ENCODE peak calls at places on chromosomes 16 and 17, in five cellular contexts. J, C, W, S and N are unnamed samples.

GRCh38 chr16:64196444-64196843 is 925.4 kb downstream of the CDH11 start:
- DNase-seq in J (no peak), C (no peak), W (peak), S (peak), N (no peak)

GRCh38 chr17:19295478-19296200 is 58.5 kb downstream of the EPN2 start:
- DNase-seq in J (no peak), C (no peak), W (no peak), S (peak), N (no peak)

GRCh38 chr17:62921837-62922236 is 44.2 kb upstream of the TANC2 start:
- DNase-seq in J (no peak), C (no peak), W (no peak), S (no peak), N (no peak)

GRCh38 chr16:49283376-49284049 is 1.9 kb upstream of the CBLN1 start:
- DNase-seq in J (no peak), C (no peak), W (no peak), S (no peak), N (no peak)

GRCh38 chr16:50313596-50314483 is 47.5 kb downstream of the ADCY7 start:
- DNase-seq in J (peak), C (no peak), W (no peak), S (peak), N (peak)

GRCh38 chr17:61475726-61476125 is 23.5 kb downstream of the TBX4 start:
- DNase-seq in J (no peak), C (no peak), W (no peak), S (peak), N (peak)

GRCh38 chr17:45854209-45854608 is 9.5 kb downstream of the SPPL2C start:
- DNase-seq in J (no peak), C (no peak), W (no peak), S (no peak), N (no peak)

GRCh38 chr16:8258523-8258922 is 331.8 kb downstream of the TMEM114 start:
- DNase-seq in J (no peak), C (no peak), W (no peak), S (no peak), N (no peak)

GRCh38 chr17:32275060-32276042 is 9.7 kb downstream of the RHBDL3 start:
- DNase-seq in J (no peak), C (no peak), W (no peak), S (peak), N (peak)

GRCh38 chr17:71505200-71505599 is 615.6 kb upstream of the SOX9 start:
- DNase-seq in J (no peak), C (no peak), W (peak), S (no peak), N (peak)

GRCh38 chr17:75625813-75626486 is 7.3 kb upstream of the SMIM5 start:
- DNase-seq in J (no peak), C (no peak), W (no peak), S (peak), N (peak)

GRCh38 chr17:8289103-8289397 is 580 bp downstream of the RANGRF start:
- DNase-seq in J (no peak), C (no peak), W (no peak), S (no peak), N (no peak)

GRCh38 chr16:79077391-79077790 is 523.1 kb downstream of the MAF start:
- DNase-seq in J (no peak), C (no peak), W (no peak), S (no peak), N (no peak)

GRCh38 chr17:81952792-81953228 is 5.8 kb upstream of the MYADML2 start:
- DNase-seq in J (no peak), C (no peak), W (no peak), S (no peak), N (no peak)

GRCh38 chr17:15261063-15261817 is 3.9 kb downstream of the PMP22 start:
- DNase-seq in J (peak), C (no peak), W (no peak), S (peak), N (no peak)

GRCh38 chr17:51161541-51161940 is 4.7 kb upstream of the NME2 start:
- DNase-seq in J (no peak), C (no peak), W (no peak), S (no peak), N (no peak)

GRCh38 chr17:81285179-81285878 is 9.8 kb downstream of the SLC38A10 start:
- DNase-seq in J (peak), C (no peak), W (no peak), S (peak), N (no peak)

GRCh38 chr17:74759941-74760340 is 11.5 kb downstream of the NHERF1 start:
- DNase-seq in J (no peak), C (no peak), W (no peak), S (no peak), N (peak)

GRCh38 chr17:49218941-49219913 is 8.7 kb downstream of the ABI3 start:
- DNase-seq in J (no peak), C (no peak), W (no peak), S (no peak), N (no peak)

GRCh38 chr17:72554508-72554907 is 433.7 kb downstream of the SOX9 start:
- DNase-seq in J (no peak), C (no peak), W (no peak), S (no peak), N (no peak)

GRCh38 chr17:79834575-79835469 is 4.4 kb downstream of the CBX4 start:
- DNase-seq in J (no peak), C (no peak), W (no peak), S (no peak), N (no peak)

GRCh38 chr16:30924086-30924714 is 828 bp downstream of the FBXL19 start:
- DNase-seq in J (no peak), C (no peak), W (no peak), S (no peak), N (no peak)

GRCh38 chr17:69898606-69899005 is 176.4 kb upstream of the KCNJ16 start:
- DNase-seq in J (no peak), C (no peak), W (no peak), S (peak), N (no peak)

GRCh38 chr16:89672177-89672941 is 14.1 kb upstream of the CDK10 start:
- DNase-seq in J (no peak), C (no peak), W (no peak), S (no peak), N (no peak)

GRCh38 chr16:78768723-78769122 is 669.3 kb downstream of the WWOX start:
- DNase-seq in J (no peak), C (no peak), W (no peak), S (no peak), N (no peak)

GRCh38 chr17:13118311-13118710 is 100.5 kb upstream of the ELAC2 start:
- DNase-seq in J (no peak), C (no peak), W (no peak), S (no peak), N (no peak)

GRCh38 chr17:14048169-14048568 is 21.1 kb upstream of the COX10 start:
- DNase-seq in J (no peak), C (no peak), W (no peak), S (peak), N (no peak)

GRCh38 chr17:45850011-45850410 is 5.3 kb downstream of the SPPL2C start:
- DNase-seq in J (no peak), C (no peak), W (no peak), S (no peak), N (no peak)

GRCh38 chr16:64412578-64413280 is 709.1 kb downstream of the CDH11 start:
- DNase-seq in J (no peak), C (no peak), W (no peak), S (peak), N (peak)

GRCh38 chr17:1110844-1111598 is 68.8 kb downstream of the ABR start:
- DNase-seq in J (no peak), C (no peak), W (peak), S (peak), N (peak)

GRCh38 chr17:65925606-65926307 is 266.2 kb downstream of the CEP112 start:
- DNase-seq in J (no peak), C (no peak), W (no peak), S (peak), N (no peak)

GRCh38 chr17:58096892-58097291 is 13.7 kb downstream of the DYNLL2 start:
- DNase-seq in J (no peak), C (no peak), W (no peak), S (no peak), N (no peak)

GRCh38 chr17:82927661-82928601 is 88.1 kb upstream of the ZNF750 start:
- DNase-seq in J (no peak), C (no peak), W (no peak), S (no peak), N (no peak)

GRCh38 chr17:83151442-83152220 is 72.2 kb downstream of the METRNL start:
- DNase-seq in J (peak), C (no peak), W (no peak), S (peak), N (no peak)

GRCh38 chr16:53785044-53785443 is 81.1 kb downstream of the FTO start:
- DNase-seq in J (no peak), C (no peak), W (no peak), S (peak), N (no peak)

GRCh38 chr16:57366544-57367040 is 5.7 kb upstream of the CX3CL1 start:
- DNase-seq in J (no peak), C (no peak), W (no peak), S (no peak), N (no peak)

GRCh38 chr16:10979717-10980601 is 35.6 kb downstream of the CLEC16A start:
- DNase-seq in J (peak), C (no peak), W (no peak), S (no peak), N (peak)

GRCh38 chr17:79728908-79729471 is 1.8 kb upstream of the ENPP7 start:
- DNase-seq in J (peak), C (no peak), W (no peak), S (no peak), N (no peak)

DNA sequence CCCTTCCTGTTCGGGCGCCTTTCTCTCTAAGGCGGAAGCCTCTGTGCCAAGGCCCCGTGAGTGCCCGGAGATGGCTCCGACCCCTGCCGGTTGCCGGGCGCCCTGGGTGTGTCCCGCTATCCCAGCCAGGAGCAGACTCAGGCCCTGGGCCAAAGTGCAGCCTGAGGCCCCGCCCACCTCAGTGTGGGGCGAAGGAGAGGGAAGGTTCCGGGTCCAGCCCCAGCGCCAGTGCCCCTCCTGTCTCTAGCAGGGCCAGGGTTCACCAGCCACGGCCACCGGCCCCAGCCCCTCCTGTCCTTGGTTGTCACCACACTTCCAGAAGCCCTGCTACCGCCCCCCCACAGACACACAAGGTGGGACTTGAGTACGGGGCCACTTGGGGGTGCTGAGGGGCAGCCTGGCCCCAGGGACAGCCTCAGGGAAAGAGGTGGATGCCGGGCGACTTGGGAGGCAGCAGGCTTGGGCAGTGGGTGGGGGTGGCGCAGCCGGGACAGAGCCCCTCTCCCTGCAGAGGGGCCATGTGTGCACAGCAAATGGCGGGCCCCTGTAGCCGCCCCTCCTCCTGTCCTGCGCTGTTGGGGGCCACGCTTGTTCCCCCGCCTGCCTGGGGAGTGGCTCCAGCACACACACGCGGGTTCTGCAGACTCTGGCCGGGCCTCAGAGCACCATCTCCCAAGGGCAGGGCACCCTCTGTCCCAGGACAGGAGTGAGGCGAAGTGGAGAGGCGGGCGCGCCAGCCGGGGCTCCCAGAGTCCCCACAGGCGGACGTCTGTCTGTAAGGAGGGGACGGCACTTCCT is 6.0 kb downstream of the C1QTNF8 start:
- DNase-seq in J (no peak), C (no peak), W (no peak), S (no peak), N (no peak)
- TF ChIP-seq CTCF in J (no peak), C (peak), W (no peak), S (no peak), N (no peak)

GRCh38 chr17:77667478-77667877 is 291.0 kb upstream of the TNRC6C start:
- DNase-seq in J (no peak), C (no peak), W (no peak), S (no peak), N (no peak)
- H3K4me3 ChIP-seq in J (no peak), C (no peak), W (no peak), S (no peak), N (no peak)

GRCh38 chr16:80277182-80277581 is 263.6 kb upstream of the DYNLRB2 start:
- DNase-seq in J (no peak), C (no peak), W (no peak), S (no peak), N (no peak)
- TF ChIP-seq CTCF in J (no peak), C (no peak), W (no peak), S (no peak), N (no peak)

GRCh38 chr16:88049020-88049419 is 97.8 kb downstream of the BANP start:
- DNase-seq in J (no peak), C (no peak), W (no peak), S (no peak), N (no peak)

GRCh38 chr16:88047462-88047861 is 96.2 kb downstream of the BANP start:
- DNase-seq in J (no peak), C (no peak), W (no peak), S (no peak), N (no peak)

GRCh38 chr16:88049561-88050545 is 98.6 kb downstream of the BANP start:
- DNase-seq in J (no peak), C (no peak), W (no peak), S (no peak), N (no peak)

GRCh38 chr16:88050952-88051660 is 99.9 kb downstream of the BANP start:
- DNase-seq in J (no peak), C (no peak), W (no peak), S (no peak), N (no peak)

GRCh38 chr16:88045820-88046303 is 94.6 kb downstream of the BANP start:
- DNase-seq in J (no peak), C (no peak), W (no peak), S (no peak), N (no peak)
- H3K4me3 ChIP-seq in J (no peak), C (no peak), W (no peak), S (no peak), N (no peak)

DNA sequence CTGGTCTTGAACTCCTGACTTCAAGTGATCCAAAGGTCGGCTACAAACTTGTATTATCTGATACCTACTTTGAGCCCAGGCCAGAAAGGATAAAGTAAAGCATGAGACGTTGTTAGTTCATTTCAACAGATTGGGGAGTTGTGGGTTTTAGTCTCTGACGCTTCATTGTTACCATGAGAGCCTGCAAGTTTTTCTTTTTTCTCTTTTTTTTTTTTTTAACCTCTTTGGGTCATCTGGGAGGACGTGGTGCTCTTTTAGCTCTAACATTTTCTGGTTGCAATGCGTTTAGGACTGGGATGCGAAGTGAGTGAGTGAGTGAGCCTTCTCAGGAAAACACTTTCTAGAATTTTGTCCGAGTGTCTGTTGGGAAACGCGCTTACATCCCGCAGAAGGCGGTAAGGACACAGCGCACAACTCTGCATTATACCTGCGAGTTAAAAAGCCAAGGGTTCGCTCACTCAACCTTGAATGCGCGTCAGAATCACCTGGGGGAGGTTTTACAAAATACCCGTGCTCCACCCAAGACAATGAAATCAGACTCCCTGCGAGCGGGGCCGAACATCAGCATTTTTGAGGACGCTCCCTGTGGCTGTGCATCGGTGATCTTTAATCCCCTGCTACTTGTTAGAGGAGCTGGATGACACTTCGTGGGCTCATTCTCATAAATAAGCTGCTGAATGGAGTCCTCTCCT is 704 bp upstream of the RNF135 start:
- DNase-seq in J (no peak), C (no peak), W (no peak), S (peak), N (peak)
- TF ChIP-seq CTCF in J (no peak), C (no peak), W (peak), S (peak), N (peak)

DNA sequence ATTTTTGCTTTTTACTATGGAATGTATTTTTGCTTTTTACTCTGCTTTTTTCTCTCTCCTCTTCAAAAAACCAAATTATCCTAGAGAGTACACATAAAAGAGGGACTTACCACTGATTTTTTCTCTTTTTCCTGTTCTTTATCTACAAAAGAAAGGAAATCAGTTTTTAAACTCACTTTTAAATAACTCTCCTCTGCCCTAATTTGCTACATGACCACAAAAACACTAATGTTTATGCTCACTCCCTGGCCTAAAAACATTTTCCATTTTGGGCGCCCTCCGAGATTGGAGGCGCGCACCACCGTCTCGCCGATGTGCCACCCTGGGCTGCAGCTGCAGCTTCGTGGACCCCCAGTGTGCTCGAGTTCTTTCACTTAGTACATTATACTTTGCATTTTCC is 1.1 kb downstream of the TK2 start:
- DNase-seq in J (no peak), C (no peak), W (no peak), S (no peak), N (no peak)
- H3K4me3 ChIP-seq in J (peak), C (peak), W (peak), S (peak), N (peak)

GRCh38 chr16:85003076-85003475 is 8.3 kb downstream of the ZDHHC7 start:
- DNase-seq in J (no peak), C (no peak), W (no peak), S (no peak), N (no peak)
- TF ChIP-seq CTCF in J (no peak), C (no peak), W (no peak), S (no peak), N (no peak)